ENCODE peak calls at places on chromosomes 3 and 15, in nine cellular contexts. L is HCT116, B is Peyer's patch, Z is A549, N is endothelial cell of umbilical vein, A is H54, J is IMR-90, G is upper lobe of left lung, S is heart left ventricle. X is an unnamed sample.
A peak's percentile ranks its signal among the peaks of the same experiment; 100 is the strongest.

GRCh38 chr3:137988152-137988551 is 21.8 kb upstream of the CLDN18 start:
- DNase-seq in G (peak; percentile 69), B (no peak), N (no peak), S (no peak), Z (no peak), A (no peak), L (no peak), J (no peak), X (no peak)

GRCh38 chr15:93201940-93202339 is 112.9 kb upstream of the RGMA start:
- DNase-seq in Z (no peak), N (no peak), A (no peak), S (no peak), L (no peak), J (no peak), G (no peak), B (no peak), X (no peak)

GRCh38 chr15:44501768-44502366 is 35.1 kb upstream of the EIF3J start:
- DNase-seq in S (no peak), N (peak; percentile 50), L (peak; percentile 4), A (no peak), G (no peak), J (peak; percentile 66), Z (peak; percentile 29), B (no peak), X (peak; percentile 65)

GRCh38 chr15:93929375-93930094 is 301.8 kb upstream of the MCTP2 start:
- DNase-seq in B (no peak), G (no peak), S (peak; percentile 63), A (peak; percentile 10), L (no peak), Z (no peak), N (no peak), J (peak; percentile 60), X (no peak)

GRCh38 chr3:30760040-30760439 is 134.4 kb downstream of the GADL1 start:
- DNase-seq in A (no peak), B (no peak), J (peak; percentile 37), S (no peak), Z (no peak), N (no peak), G (no peak), L (no peak), X (no peak)

GRCh38 chr3:122283796-122284445 is 41.1 kb upstream of the CSTA start:
- DNase-seq in Z (no peak), G (no peak), B (no peak), L (no peak), S (no peak), J (no peak), A (no peak), N (no peak), X (no peak)

GRCh38 chr15:45794768-45795486 is 160.1 kb downstream of the SQOR start:
- DNase-seq in G (no peak), B (no peak), A (no peak), N (no peak), Z (no peak), L (no peak), J (no peak), S (no peak), X (no peak)

GRCh38 chr3:120425196-120425595 is 25.6 kb downstream of the FSTL1 start:
- DNase-seq in N (no peak), L (no peak), G (no peak), B (no peak), S (no peak), A (no peak), Z (no peak), J (no peak), X (no peak)

GRCh38 chr3:120094776-120095225 is 554 bp upstream of the GSK3B start:
- DNase-seq in A (peak; percentile 84), S (no peak), J (peak; percentile 100), G (peak; percentile 99), B (peak; percentile 92), L (no peak), N (peak; percentile 100), Z (peak; percentile 98), X (peak; percentile 99)

GRCh38 chr3:151168269-151169094 is 34.5 kb downstream of the GPR171 start:
- DNase-seq in S (peak; percentile 77), G (peak; percentile 89), N (peak; percentile 38), A (peak; percentile 26), L (peak; percentile 47), Z (peak; percentile 59), B (peak; percentile 81), J (peak; percentile 67), X (peak; percentile 66)

GRCh38 chr15:66294157-66294931 is 976 bp downstream of the DIS3L start:
- DNase-seq in G (no peak), B (no peak), J (peak; percentile 66), N (peak; percentile 68), Z (peak; percentile 67), L (no peak), S (no peak), A (peak; percentile 50), X (peak; percentile 60)

GRCh38 chr3:197953881-197954280 is 3.9 kb downstream of the RPL35A start:
- DNase-seq in G (no peak), A (no peak), J (peak; percentile 25), B (no peak), Z (no peak), L (no peak), S (peak; percentile 70), N (peak; percentile 59), X (no peak)

GRCh38 chr3:64355473-64355872 is 130.2 kb upstream of the PRICKLE2 start:
- DNase-seq in S (peak; percentile 29), G (peak; percentile 39), N (peak; percentile 78), B (no peak), A (no peak), J (peak; percentile 67), L (no peak), Z (no peak), X (no peak)

GRCh38 chr3:150975992-150976368 is 3.5 kb upstream of the CLRN1 start:
- DNase-seq in S (no peak), J (no peak), A (no peak), N (no peak), B (no peak), G (no peak), L (no peak), Z (no peak), X (no peak)

GRCh38 chr3:102174832-102175374 is 259.9 kb upstream of the ZPLD1 start:
- DNase-seq in B (no peak), L (no peak), A (no peak), N (peak; percentile 75), S (no peak), J (peak; percentile 25), G (no peak), Z (no peak), X (no peak)

GRCh38 chr3:7260975-7261374 is 400.1 kb downstream of the GRM7 start:
- DNase-seq in Z (no peak), J (no peak), G (no peak), A (no peak), B (no peak), N (no peak), L (no peak), S (no peak), X (no peak)

GRCh38 chr15:78147566-78147965 is 1.6 kb upstream of the IDH3A start:
- DNase-seq in Z (no peak), N (no peak), B (no peak), A (no peak), L (no peak), J (no peak), S (peak; percentile 45), G (no peak), X (no peak)

GRCh38 chr15:78146437-78147154 is 2.6 kb upstream of the IDH3A start:
- DNase-seq in L (no peak), Z (no peak), S (no peak), N (no peak), J (no peak), B (no peak), A (no peak), G (no peak), X (peak; percentile 14)

GRCh38 chr15:78149805-78150751 is 916 bp downstream of the IDH3A start:
- DNase-seq in G (peak; percentile 46), B (peak; percentile 14), L (no peak), Z (peak; percentile 46), J (no peak), A (no peak), N (peak; percentile 36), S (no peak), X (no peak)

GRCh38 chr15:78148392-78149067 is 632 bp upstream of the IDH3A start:
- DNase-seq in B (no peak), S (no peak), Z (no peak), G (no peak), L (no peak), N (no peak), J (peak; percentile 14), A (no peak), X (no peak)

GRCh38 chr15:78149068-78149804 is at the start of gene IDH3A:
- DNase-seq in J (peak; percentile 92), N (peak; percentile 95), B (peak; percentile 99), S (peak; percentile 100), L (peak; percentile 85), Z (peak; percentile 97), G (peak; percentile 99), A (peak; percentile 76), X (peak; percentile 99)
- TF ChIP-seq POLR2A in J (peak; percentile 75), N (peak; percentile 64), B (peak; percentile 63), S (peak; percentile 70), L (peak; percentile 68), Z (peak; percentile 97), G (peak; percentile 86), A (peak; percentile 94), X (peak; percentile 65)

GRCh38 chr3:71582612-71583568 is 638 bp downstream of the FOXP1 start:
- DNase-seq in L (no peak), A (peak; percentile 22), N (peak; percentile 78), J (peak; percentile 31), G (peak; percentile 86), B (peak; percentile 83), Z (no peak), S (peak; percentile 85), X (peak; percentile 85)
- TF ChIP-seq POLR2A in L (no peak), A (peak; percentile 23), N (peak; percentile 32), J (peak; percentile 14), G (no peak), B (no peak), Z (no peak), S (no peak), X (no peak)

GRCh38 chr3:126083913-126084514 is at the start of gene SLC41A3:
- DNase-seq in Z (peak; percentile 55), J (peak; percentile 65), G (peak; percentile 91), L (peak; percentile 50), N (peak; percentile 74), S (peak; percentile 93), B (peak; percentile 83), A (peak; percentile 76), X (peak; percentile 90)
- TF ChIP-seq POLR2A in Z (peak; percentile 1), J (no peak), G (peak; percentile 64), L (peak; percentile 47), N (no peak), S (no peak), B (peak; percentile 69), A (peak; percentile 35), X (peak; percentile 41)

DNA sequence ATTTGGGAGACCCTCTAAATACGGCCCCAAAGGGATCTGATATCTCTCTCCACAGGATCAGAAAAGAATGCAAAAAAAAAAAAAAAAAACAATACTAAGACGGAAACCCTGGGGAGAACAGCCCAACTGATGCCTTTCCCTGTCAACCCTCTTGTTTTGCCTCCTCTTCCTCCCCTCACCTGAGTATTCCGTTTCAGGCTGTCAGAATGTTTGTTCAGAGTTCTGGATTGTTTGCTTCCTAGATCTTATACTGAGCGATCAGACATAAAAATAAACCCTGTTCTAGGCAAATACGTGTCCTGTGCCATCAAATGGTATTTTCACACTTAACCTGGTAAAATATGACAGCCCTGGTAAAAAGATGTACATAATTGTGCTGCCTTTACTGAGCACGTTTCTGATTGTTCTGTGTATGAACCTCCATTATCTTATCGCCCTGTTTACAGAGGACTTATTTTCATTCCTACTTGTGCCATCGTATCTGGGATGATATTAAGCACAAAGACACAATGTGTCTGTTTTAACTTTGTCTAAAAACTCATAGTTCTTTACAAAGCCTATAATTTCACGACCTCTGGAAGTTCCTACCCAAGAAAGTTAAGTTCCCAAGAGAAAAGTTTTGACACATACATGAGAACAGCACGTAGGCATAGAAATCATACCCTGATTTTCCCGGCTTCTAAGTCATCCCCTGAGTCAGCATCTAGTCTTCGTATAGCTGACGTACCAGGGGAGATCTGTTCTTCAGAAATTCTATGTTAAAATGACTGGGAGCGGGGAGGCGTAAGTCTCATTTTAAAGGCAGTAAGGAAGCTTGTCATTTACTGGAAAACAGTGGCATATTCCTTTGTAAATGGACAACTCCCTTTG is 856 bp downstream of the ZBTB38 start:
- DNase-seq in A (no peak), B (no peak), G (no peak), S (no peak), J (peak; percentile 87), N (peak; percentile 77), L (no peak), Z (no peak), X (no peak)
- TF ChIP-seq POLR2A in A (no peak), B (no peak), G (no peak), S (no peak), J (peak; percentile 61), N (no peak), L (no peak), Z (no peak), X (no peak)